ENCODE peak calls at places on chromosomes 3 and 15, in four cellular contexts. I is A549, U is GM12878, A is IMR-90. D is an unnamed sample.

GRCh38 chr3:46029953-46030543 is 2.8 kb upstream of the XCR1 start:
- DNase-seq in U (peak), I (no peak), A (no peak), D (no peak)

GRCh38 chr3:171173732-171174131 is 147.2 kb upstream of the SLC2A2 start:
- DNase-seq in A (no peak), I (no peak), U (no peak), D (no peak)

GRCh38 chr15:69921626-69922624 is 175.8 kb downstream of the TLE3 start:
- DNase-seq in A (no peak), I (no peak), U (peak), D (no peak)

GRCh38 chr3:186760141-186760813 is 23.1 kb upstream of the EIF4A2 start:
- DNase-seq in A (no peak), U (no peak), I (no peak), D (no peak)

GRCh38 chr3:54760226-54760625 is 167.6 kb downstream of the LRTM1 start:
- DNase-seq in A (peak), I (no peak), U (no peak), D (no peak)

GRCh38 chr15:73935547-73935946 is 9.3 kb downstream of the LOXL1 start:
- DNase-seq in I (no peak), A (peak), U (no peak), D (no peak)

GRCh38 chr3:52014613-52015012 is 18.9 kb upstream of the RPL29 start:
- DNase-seq in I (no peak), U (no peak), A (no peak), D (peak)

GRCh38 chr3:42505203-42505848 is 2.9 kb downstream of the VIPR1 start:
- DNase-seq in U (no peak), A (no peak), I (no peak), D (no peak)

GRCh38 chr15:23565395-23566069 is at the start of gene MKRN3:
- DNase-seq in A (peak), I (peak), U (no peak), D (peak)

GRCh38 chr3:188834349-188834748 is 337.4 kb upstream of the TPRG1 start:
- DNase-seq in I (no peak), U (no peak), A (no peak), D (no peak)

GRCh38 chr3:105195260-105195659 is 171.4 kb upstream of the ALCAM start:
- DNase-seq in I (no peak), A (peak), U (no peak), D (no peak)

GRCh38 chr3:127164615-127165014 is 28.3 kb upstream of the PRR23E start:
- DNase-seq in I (no peak), A (no peak), U (no peak), D (no peak)

GRCh38 chr3:56773588-56774330 is 28.0 kb downstream of the ARHGEF3 start:
- DNase-seq in U (no peak), A (no peak), I (no peak), D (no peak)

GRCh38 chr15:66124626-66125025 is 128.9 kb downstream of the MEGF11 start:
- DNase-seq in A (no peak), I (no peak), U (no peak), D (no peak)

GRCh38 chr3:39148116-39149058 is 5.0 kb downstream of the CSRNP1 start:
- DNase-seq in U (no peak), A (peak), I (no peak), D (peak)

GRCh38 chr3:132788299-132788698 is 66.1 kb upstream of the NPHP3 start:
- DNase-seq in A (peak), I (no peak), U (no peak), D (no peak)

GRCh38 chr3:11434697-11435096 is 162.5 kb downstream of the ATG7 start:
- DNase-seq in I (no peak), U (no peak), A (no peak), D (no peak)

GRCh38 chr15:78808550-78808949 is 2.7 kb downstream of the ADAMTS7 start:
- DNase-seq in A (peak), I (peak), U (no peak), D (peak)

GRCh38 chr3:188286087-188286513 is 132.1 kb downstream of the LPP start:
- DNase-seq in U (no peak), A (peak), I (no peak), D (no peak)

GRCh38 chr3:129195731-129196256 is 12.1 kb upstream of the CNBP start:
- DNase-seq in A (peak), U (no peak), I (no peak), D (no peak)

GRCh38 chr3:169668081-169668956 is 4.8 kb upstream of the MECOM start:
- DNase-seq in A (peak), U (no peak), I (no peak), D (no peak)
- TF ChIP-seq ELK1 in A (no peak), U (no peak), I (no peak), D (no peak)

GRCh38 chr3:14423197-14423743 is 20.9 kb downstream of the SLC6A6 start:
- DNase-seq in I (no peak), A (no peak), U (no peak), D (no peak)
- TF ChIP-seq ELK1 in I (no peak), A (no peak), U (no peak), D (no peak)

GRCh38 chr15:93358171-93359036 is 269.4 kb upstream of the RGMA start:
- DNase-seq in A (no peak), I (no peak), U (no peak), D (no peak)
- TF ChIP-seq ELK1 in A (no peak), I (no peak), U (no peak), D (no peak)

GRCh38 chr3:30630238-30631030 is 24.0 kb downstream of the TGFBR2 start:
- DNase-seq in U (no peak), I (no peak), A (no peak), D (no peak)

GRCh38 chr3:30629736-30630135 is 23.3 kb downstream of the TGFBR2 start:
- DNase-seq in I (no peak), A (no peak), U (no peak), D (no peak)

GRCh38 chr3:30632065-30632464 is 25.7 kb downstream of the TGFBR2 start:
- DNase-seq in U (no peak), A (no peak), I (no peak), D (no peak)

GRCh38 chr3:30632521-30632920 is 26.1 kb downstream of the TGFBR2 start:
- DNase-seq in I (no peak), A (no peak), U (no peak), D (no peak)

GRCh38 chr3:30631237-30631961 is 25.0 kb downstream of the TGFBR2 start:
- DNase-seq in A (no peak), I (no peak), U (no peak), D (no peak)
- TF ChIP-seq ELK1 in A (no peak), I (no peak), U (no peak), D (no peak)

GRCh38 chr3:77190281-77190841 is 150.5 kb downstream of the ROBO2 start:
- DNase-seq in I (no peak), A (no peak), U (no peak), D (no peak)
- TF ChIP-seq ELK1 in I (no peak), A (no peak), U (no peak), D (no peak)